ENCODE peak calls at places on chromosome 14, in eight cellular contexts. B is anterior cingulate cortex; R is GM04504; N is colonic mucosa; M is stimulated activated CD8-positive, alpha-beta memory T cell treated with anti-CD3 and anti-CD28 coated beads, Interleukin-12 subunit alpha, Interleukin-12 subunit beta, amount 100 ng/mL, for 1 hour; C is nephron progenitor cell; I is GM18507; X is NCI-H1105. A is an unnamed sample.

GRCh38 chr14:49160983-49161382 is 425.2 kb downstream of the RPS29 start:
- DNase-seq in B (no peak), R (no peak), N (no peak), M (no peak), C (no peak), I (no peak), X (no peak), A (no peak)

GRCh38 chr14:51609251-51609986 is 42.3 kb upstream of the FRMD6 start:
- DNase-seq in B (no peak), R (no peak), N (no peak), M (no peak), C (no peak), I (no peak), X (no peak), A (no peak)

GRCh38 chr14:51593397-51593796 is 58.3 kb upstream of the FRMD6 start:
- DNase-seq in B (no peak), R (no peak), N (no peak), M (no peak), C (no peak), I (no peak), X (no peak), A (peak; percentile 30)

GRCh38 chr14:74793506-74794155 is 30.5 kb downstream of the YLPM1 start:
- DNase-seq in B (no peak), R (no peak), N (no peak), M (no peak), C (no peak), I (no peak), X (no peak), A (no peak)

GRCh38 chr14:102503576-102504224 is 5.9 kb downstream of the ANKRD9 start:
- DNase-seq in B (no peak), R (no peak), N (no peak), M (no peak), C (no peak), I (no peak), X (no peak), A (no peak)

GRCh38 chr14:70096866-70097265 is 91.9 kb downstream of the SLC8A3 start:
- DNase-seq in B (no peak), R (no peak), N (no peak), M (no peak), C (peak; percentile 39), I (no peak), X (no peak), A (no peak)

GRCh38 chr14:100567877-100568163 is 19.4 kb downstream of the BEGAIN start:
- DNase-seq in B (no peak), R (no peak), N (no peak), M (no peak), C (no peak), I (no peak), X (no peak), A (no peak)

GRCh38 chr14:101251812-101252442 is 309.4 kb upstream of the DIO3 start:
- DNase-seq in B (no peak), R (no peak), N (no peak), M (no peak), C (no peak), I (no peak), X (no peak), A (no peak)

GRCh38 chr14:92401561-92401960 is 78.6 kb downstream of the SLC24A4 start:
- DNase-seq in B (no peak), R (no peak), N (no peak), M (no peak), C (no peak), I (no peak), X (no peak), A (no peak)

GRCh38 chr14:35341454-35342159 is 49.4 kb downstream of the PSMA6 start:
- DNase-seq in B (peak; percentile 96), R (peak; percentile 83), N (peak; percentile 98), M (no peak), C (peak; percentile 67), I (no peak), X (peak; percentile 76), A (no peak)

GRCh38 chr14:91417134-91417982 is at the start of gene CCDC88C:
- DNase-seq in B (no peak), R (no peak), N (peak; percentile 80), M (peak; percentile 60), C (peak; percentile 79), I (peak; percentile 44), X (peak; percentile 66), A (no peak)